ENCODE peak calls at places on chromosome 1, in seven cellular contexts. M is LoVo, S is T follicular helper cell, Z is WTC11, V is HS-5, P is NCI-H774, N is T1000. O is an unnamed sample.

GRCh38 chr1:21449906-21450305 is 10.0 kb downstream of the NBPF3 start:
- DNase-seq in M (no peak), S (no peak), Z (no peak), V (no peak), P (no peak), N (no peak), O (no peak)

GRCh38 chr1:202362212-202362611 is 13.7 kb downstream of the PPP1R12B start:
- DNase-seq in M (no peak), S (no peak), Z (no peak), V (no peak), P (no peak), N (no peak), O (no peak)

GRCh38 chr1:162892916-162893714 is 32.1 kb upstream of the CCDC190 start:
- DNase-seq in M (no peak), S (no peak), Z (no peak), V (no peak), P (no peak), N (no peak), O (no peak)

GRCh38 chr1:214184992-214185391 is 96.0 kb upstream of the SMYD2 start:
- DNase-seq in M (no peak), S (no peak), Z (no peak), V (no peak), P (no peak), N (no peak), O (no peak)

GRCh38 chr1:226107471-226108460 is 45.2 kb downstream of the H3-3A start:
- DNase-seq in M (no peak), S (no peak), Z (no peak), V (no peak), P (no peak), N (no peak), O (no peak)

GRCh38 chr1:72281637-72282270 is 585 bp downstream of the NEGR1 start:
- DNase-seq in M (no peak), S (no peak), Z (peak), V (no peak), P (no peak), N (no peak), O (no peak)

GRCh38 chr1:3636531-3636930 is 11.7 kb downstream of the TPRG1L start:
- DNase-seq in M (no peak), S (no peak), Z (no peak), V (no peak), P (no peak), N (no peak), O (no peak)

GRCh38 chr1:33261344-33261743 is 5.1 kb downstream of the ZNF362 start:
- DNase-seq in M (no peak), S (no peak), Z (no peak), V (no peak), P (no peak), N (no peak), O (no peak)

GRCh38 chr1:169550294-169550693 is 36.0 kb downstream of the F5 start:
- DNase-seq in M (peak), S (no peak), Z (no peak), V (no peak), P (peak), N (no peak), O (no peak)

GRCh38 chr1:222084048-222084447 is 342.2 kb upstream of the DUSP10 start:
- DNase-seq in M (no peak), S (no peak), Z (no peak), V (no peak), P (no peak), N (no peak), O (no peak)

GRCh38 chr1:53544731-53545515 is 85.7 kb downstream of the DMRTB1 start:
- DNase-seq in M (no peak), S (no peak), Z (peak), V (no peak), P (no peak), N (no peak), O (no peak)

GRCh38 chr1:84851839-84852238 is 41.2 kb downstream of the LPAR3 start:
- DNase-seq in M (no peak), S (no peak), Z (no peak), V (peak), P (no peak), N (peak), O (no peak)

GRCh38 chr1:206866062-206866461 is 639 bp downstream of the IL20 start:
- DNase-seq in M (no peak), S (no peak), Z (no peak), V (no peak), P (no peak), N (no peak), O (no peak)

GRCh38 chr1:94335950-94336349 is 82.2 kb upstream of the ABCD3 start:
- DNase-seq in M (peak), S (no peak), Z (peak), V (peak), P (peak), N (peak), O (no peak)

GRCh38 chr1:89898695-89899470 is 78.1 kb downstream of the LRRC8D start:
- DNase-seq in M (no peak), S (no peak), Z (no peak), V (no peak), P (no peak), N (no peak), O (no peak)

GRCh38 chr1:59926381-59927243 is at the start of gene CYP2J2:
- DNase-seq in M (peak), S (peak), Z (peak), V (no peak), P (peak), N (peak), O (no peak)

GRCh38 chr1:209224886-209225285 is 358.6 kb upstream of the CAMK1G start:
- DNase-seq in M (no peak), S (no peak), Z (no peak), V (no peak), P (no peak), N (no peak), O (no peak)

O was measured in GOT3.